ENCODE peak calls at places on chromosomes 7 and 10, in ten cellular contexts. B is gastrocnemius medialis, H is HFFc6, T is B cell, W is RWPE1, O is K562, Y is NCI-H1105, R is T1000, V is Calu3, Z is T-helper 1 cell. X is an unnamed sample.

GRCh38 chr7:41972270-41972669 is 264.7 kb downstream of the GLI3 start:
- DNase-seq in B (no peak), H (no peak), T (no peak), W (no peak), O (no peak), Y (no peak), R (no peak), V (no peak), Z (no peak), X (no peak)

GRCh38 chr7:194996-195829 is 2.8 kb downstream of the FAM20C start:
- DNase-seq in B (no peak), H (no peak), T (no peak), W (no peak), O (no peak), Y (no peak), R (no peak), V (no peak), Z (no peak), X (no peak)

GRCh38 chr10:1416456-1417037 is 320.8 kb downstream of the ADARB2 start:
- DNase-seq in B (no peak), H (no peak), T (no peak), W (no peak), O (no peak), Y (no peak), R (no peak), V (no peak), Z (no peak), X (no peak)

GRCh38 chr7:95865716-95866371 is 93.5 kb downstream of the DYNC1I1 start:
- DNase-seq in B (no peak), H (peak), T (no peak), W (no peak), O (no peak), Y (no peak), R (no peak), V (no peak), Z (no peak), X (peak)

GRCh38 chr7:2253021-2253420 is 11.0 kb downstream of the NUDT1 start:
- DNase-seq in B (no peak), H (no peak), T (no peak), W (no peak), O (no peak), Y (no peak), R (no peak), V (no peak), Z (no peak), X (no peak)

GRCh38 chr7:102073931-102074880 is 212.5 kb upstream of the SH2B2 start:
- DNase-seq in B (no peak), H (peak), T (no peak), W (no peak), O (no peak), Y (no peak), R (no peak), V (no peak), Z (no peak), X (no peak)

GRCh38 chr10:43202657-43203490 is 64.0 kb downstream of the RASGEF1A start:
- DNase-seq in B (no peak), H (no peak), T (peak), W (peak), O (peak), Y (no peak), R (no peak), V (peak), Z (no peak), X (no peak)

GRCh38 chr7:104156842-104157277 is 51.0 kb downstream of the ORC5 start:
- DNase-seq in B (no peak), H (peak), T (no peak), W (no peak), O (no peak), Y (peak), R (no peak), V (no peak), Z (no peak), X (peak)

GRCh38 chr7:96952974-96953391 is 52.4 kb upstream of the DLX6 start:
- DNase-seq in B (no peak), H (peak), T (no peak), W (peak), O (no peak), Y (no peak), R (no peak), V (no peak), Z (no peak), X (no peak)

GRCh38 chr10:35903021-35903420 is 260.9 kb upstream of the FZD8 start:
- DNase-seq in B (no peak), H (no peak), T (no peak), W (no peak), O (no peak), Y (peak), R (no peak), V (no peak), Z (no peak), X (no peak)

GRCh38 chr7:41199136-41199535 is 503.8 kb downstream of the INHBA start:
- DNase-seq in B (no peak), H (no peak), T (no peak), W (no peak), O (no peak), Y (no peak), R (no peak), V (no peak), Z (no peak), X (no peak)

GRCh38 chr10:8600192-8600591 is 545.7 kb downstream of the GATA3 start:
- DNase-seq in B (no peak), H (no peak), T (no peak), W (peak), O (no peak), Y (no peak), R (no peak), V (no peak), Z (no peak), X (no peak)

GRCh38 chr10:16437540-16437894 is 707 bp downstream of the PTER start:
- DNase-seq in B (no peak), H (no peak), T (no peak), W (no peak), O (no peak), Y (no peak), R (no peak), V (no peak), Z (no peak), X (no peak)

GRCh38 chr10:13414855-13415254 is 66.8 kb upstream of the SEPHS1 start:
- DNase-seq in B (no peak), H (peak), T (no peak), W (no peak), O (peak), Y (no peak), R (no peak), V (peak), Z (no peak), X (peak)

X was measured in HuH-7.